ENCODE peak calls at places on chromosome 21, in ten cellular contexts. One of them, this sample, is unnamed.

GRCh38 chr21:34956416-34957316 is 92.4 kb downstream of the RUNX1 start:
- DNase-seq in GM12892: no peak
- DNase-seq in ELF-1: no peak
- DNase-seq in stimulated activated CD8-positive, alpha-beta memory T cell treated with anti-CD3 and anti-CD28 coated beads, Interleukin-7, amount 100 ng/mL, for 48 hours: no peak
- DNase-seq in naive thymus-derived CD4-positive, alpha-beta T cell: no peak
- DNase-seq in T-cell: no peak
- DNase-seq in T-helper 9 cell: no peak
- DNase-seq in activated T-cell treated with anti-CD3 and anti-CD28 coated beads, Interleukin-2, amount 50 U/mL, for 72 hours: no peak
- DNase-seq in neuronal stem cell: no peak
- DNase-seq in NT2/D1: no peak
- DNase-seq in this sample: no peak

GRCh38 chr21:42313501-42313969 is 1.7 kb downstream of the TFF3 start:
- DNase-seq in stimulated activated CD8-positive, alpha-beta memory T cell treated with anti-CD3 and anti-CD28 coated beads, Interleukin-7, amount 100 ng/mL, for 48 hours: no peak
- DNase-seq in naive thymus-derived CD4-positive, alpha-beta T cell: no peak
- DNase-seq in T-cell: no peak
- DNase-seq in ELF-1: peak
- DNase-seq in NT2/D1: peak
- DNase-seq in activated T-cell treated with anti-CD3 and anti-CD28 coated beads, Interleukin-2, amount 50 U/mL, for 72 hours: no peak
- DNase-seq in GM12892: no peak
- DNase-seq in neuronal stem cell: no peak
- DNase-seq in T-helper 9 cell: no peak
- DNase-seq in this sample: no peak

GRCh38 chr21:25361097-25361496 is 246.2 kb downstream of the MRPL39 start:
- DNase-seq in NT2/D1: no peak
- DNase-seq in T-helper 9 cell: no peak
- DNase-seq in activated T-cell treated with anti-CD3 and anti-CD28 coated beads, Interleukin-2, amount 50 U/mL, for 72 hours: no peak
- DNase-seq in naive thymus-derived CD4-positive, alpha-beta T cell: no peak
- DNase-seq in neuronal stem cell: no peak
- DNase-seq in T-cell: no peak
- DNase-seq in GM12892: no peak
- DNase-seq in ELF-1: no peak
- DNase-seq in stimulated activated CD8-positive, alpha-beta memory T cell treated with anti-CD3 and anti-CD28 coated beads, Interleukin-7, amount 100 ng/mL, for 48 hours: no peak
- DNase-seq in this sample: no peak

GRCh38 chr21:14841511-14842472 is 223.0 kb downstream of the NRIP1 start:
- DNase-seq in T-cell: no peak
- DNase-seq in stimulated activated CD8-positive, alpha-beta memory T cell treated with anti-CD3 and anti-CD28 coated beads, Interleukin-7, amount 100 ng/mL, for 48 hours: no peak
- DNase-seq in naive thymus-derived CD4-positive, alpha-beta T cell: no peak
- DNase-seq in T-helper 9 cell: no peak
- DNase-seq in activated T-cell treated with anti-CD3 and anti-CD28 coated beads, Interleukin-2, amount 50 U/mL, for 72 hours: no peak
- DNase-seq in ELF-1: no peak
- DNase-seq in GM12892: no peak
- DNase-seq in NT2/D1: no peak
- DNase-seq in neuronal stem cell: no peak
- DNase-seq in this sample: no peak

GRCh38 chr21:35488941-35489340 is 439.8 kb upstream of the RUNX1 start:
- DNase-seq in activated T-cell treated with anti-CD3 and anti-CD28 coated beads, Interleukin-2, amount 50 U/mL, for 72 hours: no peak
- DNase-seq in naive thymus-derived CD4-positive, alpha-beta T cell: no peak
- DNase-seq in NT2/D1: no peak
- DNase-seq in T-helper 9 cell: no peak
- DNase-seq in ELF-1: no peak
- DNase-seq in GM12892: no peak
- DNase-seq in T-cell: no peak
- DNase-seq in stimulated activated CD8-positive, alpha-beta memory T cell treated with anti-CD3 and anti-CD28 coated beads, Interleukin-7, amount 100 ng/mL, for 48 hours: no peak
- DNase-seq in neuronal stem cell: no peak
- DNase-seq in this sample: no peak

GRCh38 chr21:44413566-44414290 is 41.6 kb upstream of the LRRC3 start:
- DNase-seq in T-cell: no peak
- DNase-seq in NT2/D1: no peak
- DNase-seq in ELF-1: no peak
- DNase-seq in naive thymus-derived CD4-positive, alpha-beta T cell: no peak
- DNase-seq in neuronal stem cell: no peak
- DNase-seq in stimulated activated CD8-positive, alpha-beta memory T cell treated with anti-CD3 and anti-CD28 coated beads, Interleukin-7, amount 100 ng/mL, for 48 hours: no peak
- DNase-seq in activated T-cell treated with anti-CD3 and anti-CD28 coated beads, Interleukin-2, amount 50 U/mL, for 72 hours: no peak
- DNase-seq in GM12892: no peak
- DNase-seq in T-helper 9 cell: no peak
- DNase-seq in this sample: no peak

GRCh38 chr21:46128106-46128982 is 27.0 kb downstream of the FTCD start:
- DNase-seq in T-cell: no peak
- DNase-seq in activated T-cell treated with anti-CD3 and anti-CD28 coated beads, Interleukin-2, amount 50 U/mL, for 72 hours: no peak
- DNase-seq in naive thymus-derived CD4-positive, alpha-beta T cell: no peak
- DNase-seq in neuronal stem cell: no peak
- DNase-seq in GM12892: no peak
- DNase-seq in stimulated activated CD8-positive, alpha-beta memory T cell treated with anti-CD3 and anti-CD28 coated beads, Interleukin-7, amount 100 ng/mL, for 48 hours: no peak
- DNase-seq in ELF-1: peak
- DNase-seq in NT2/D1: no peak
- DNase-seq in T-helper 9 cell: no peak
- DNase-seq in this sample: no peak

GRCh38 chr21:14995695-14996490 is 68.9 kb downstream of the NRIP1 start:
- DNase-seq in stimulated activated CD8-positive, alpha-beta memory T cell treated with anti-CD3 and anti-CD28 coated beads, Interleukin-7, amount 100 ng/mL, for 48 hours: no peak
- DNase-seq in naive thymus-derived CD4-positive, alpha-beta T cell: no peak
- DNase-seq in T-cell: no peak
- DNase-seq in NT2/D1: no peak
- DNase-seq in activated T-cell treated with anti-CD3 and anti-CD28 coated beads, Interleukin-2, amount 50 U/mL, for 72 hours: no peak
- DNase-seq in neuronal stem cell: no peak
- DNase-seq in GM12892: no peak
- DNase-seq in T-helper 9 cell: no peak
- DNase-seq in ELF-1: no peak
- DNase-seq in this sample: peak

GRCh38 chr21:42218836-42219605 is at the start of gene ABCG1:
- DNase-seq in T-cell: peak
- DNase-seq in neuronal stem cell: peak
- DNase-seq in activated T-cell treated with anti-CD3 and anti-CD28 coated beads, Interleukin-2, amount 50 U/mL, for 72 hours: peak
- DNase-seq in T-helper 9 cell: peak
- DNase-seq in naive thymus-derived CD4-positive, alpha-beta T cell: peak
- DNase-seq in ELF-1: peak
- DNase-seq in NT2/D1: peak
- DNase-seq in stimulated activated CD8-positive, alpha-beta memory T cell treated with anti-CD3 and anti-CD28 coated beads, Interleukin-7, amount 100 ng/mL, for 48 hours: no peak
- DNase-seq in GM12892: peak
- DNase-seq in this sample: peak

GRCh38 chr21:42974832-42975820 is 764 bp downstream of the PKNOX1 start:
- DNase-seq in ELF-1: peak
- DNase-seq in T-helper 9 cell: peak
- DNase-seq in T-cell: peak
- DNase-seq in neuronal stem cell: peak
- DNase-seq in NT2/D1: no peak
- DNase-seq in stimulated activated CD8-positive, alpha-beta memory T cell treated with anti-CD3 and anti-CD28 coated beads, Interleukin-7, amount 100 ng/mL, for 48 hours: peak
- DNase-seq in naive thymus-derived CD4-positive, alpha-beta T cell: peak
- DNase-seq in activated T-cell treated with anti-CD3 and anti-CD28 coated beads, Interleukin-2, amount 50 U/mL, for 72 hours: peak
- DNase-seq in GM12892: peak
- DNase-seq in this sample: peak

GRCh38 chr21:44708213-44708865 is 3.0 kb downstream of the TSPEAR start:
- DNase-seq in stimulated activated CD8-positive, alpha-beta memory T cell treated with anti-CD3 and anti-CD28 coated beads, Interleukin-7, amount 100 ng/mL, for 48 hours: no peak
- DNase-seq in GM12892: no peak
- DNase-seq in T-helper 9 cell: no peak
- DNase-seq in naive thymus-derived CD4-positive, alpha-beta T cell: no peak
- DNase-seq in T-cell: no peak
- DNase-seq in neuronal stem cell: no peak
- DNase-seq in ELF-1: peak
- DNase-seq in NT2/D1: peak
- DNase-seq in activated T-cell treated with anti-CD3 and anti-CD28 coated beads, Interleukin-2, amount 50 U/mL, for 72 hours: no peak
- DNase-seq in this sample: no peak

GRCh38 chr21:28858424-28858823 is 134.3 kb downstream of the LTN1 start:
- DNase-seq in T-cell: no peak
- DNase-seq in NT2/D1: no peak
- DNase-seq in stimulated activated CD8-positive, alpha-beta memory T cell treated with anti-CD3 and anti-CD28 coated beads, Interleukin-7, amount 100 ng/mL, for 48 hours: no peak
- DNase-seq in activated T-cell treated with anti-CD3 and anti-CD28 coated beads, Interleukin-2, amount 50 U/mL, for 72 hours: no peak
- DNase-seq in T-helper 9 cell: no peak
- DNase-seq in GM12892: no peak
- DNase-seq in neuronal stem cell: no peak
- DNase-seq in naive thymus-derived CD4-positive, alpha-beta T cell: no peak
- DNase-seq in ELF-1: no peak
- DNase-seq in this sample: no peak

GRCh38 chr21:45590246-45590725 is 48.0 kb upstream of the SLC19A1 start:
- DNase-seq in T-helper 9 cell: peak
- DNase-seq in GM12892: peak
- DNase-seq in T-cell: peak
- DNase-seq in neuronal stem cell: no peak
- DNase-seq in activated T-cell treated with anti-CD3 and anti-CD28 coated beads, Interleukin-2, amount 50 U/mL, for 72 hours: peak
- DNase-seq in NT2/D1: peak
- DNase-seq in ELF-1: peak
- DNase-seq in naive thymus-derived CD4-positive, alpha-beta T cell: no peak
- DNase-seq in stimulated activated CD8-positive, alpha-beta memory T cell treated with anti-CD3 and anti-CD28 coated beads, Interleukin-7, amount 100 ng/mL, for 48 hours: peak
- DNase-seq in this sample: peak

GRCh38 chr21:44510508-44511218 is 29.3 kb downstream of the KRTAP10-1 start:
- DNase-seq in T-helper 9 cell: peak
- DNase-seq in NT2/D1: peak
- DNase-seq in T-cell: peak
- DNase-seq in stimulated activated CD8-positive, alpha-beta memory T cell treated with anti-CD3 and anti-CD28 coated beads, Interleukin-7, amount 100 ng/mL, for 48 hours: peak
- DNase-seq in GM12892: peak
- DNase-seq in ELF-1: peak
- DNase-seq in activated T-cell treated with anti-CD3 and anti-CD28 coated beads, Interleukin-2, amount 50 U/mL, for 72 hours: peak
- DNase-seq in neuronal stem cell: peak
- DNase-seq in naive thymus-derived CD4-positive, alpha-beta T cell: peak
- DNase-seq in this sample: peak

GRCh38 chr21:41752231-41752681 is 14.6 kb downstream of the RIPK4 start:
- DNase-seq in naive thymus-derived CD4-positive, alpha-beta T cell: no peak
- DNase-seq in GM12892: no peak
- DNase-seq in ELF-1: peak
- DNase-seq in T-helper 9 cell: no peak
- DNase-seq in activated T-cell treated with anti-CD3 and anti-CD28 coated beads, Interleukin-2, amount 50 U/mL, for 72 hours: no peak
- DNase-seq in T-cell: no peak
- DNase-seq in neuronal stem cell: no peak
- DNase-seq in NT2/D1: no peak
- DNase-seq in stimulated activated CD8-positive, alpha-beta memory T cell treated with anti-CD3 and anti-CD28 coated beads, Interleukin-7, amount 100 ng/mL, for 48 hours: no peak
- DNase-seq in this sample: no peak

GRCh38 chr21:41673071-41673470 is 93.8 kb downstream of the RIPK4 start:
- DNase-seq in neuronal stem cell: no peak
- DNase-seq in naive thymus-derived CD4-positive, alpha-beta T cell: no peak
- DNase-seq in ELF-1: no peak
- DNase-seq in T-helper 9 cell: no peak
- DNase-seq in activated T-cell treated with anti-CD3 and anti-CD28 coated beads, Interleukin-2, amount 50 U/mL, for 72 hours: no peak
- DNase-seq in GM12892: no peak
- DNase-seq in stimulated activated CD8-positive, alpha-beta memory T cell treated with anti-CD3 and anti-CD28 coated beads, Interleukin-7, amount 100 ng/mL, for 48 hours: no peak
- DNase-seq in NT2/D1: no peak
- DNase-seq in T-cell: no peak
- DNase-seq in this sample: no peak

GRCh38 chr21:37445228-37445627 is 78.7 kb downstream of the DYRK1A start:
- DNase-seq in NT2/D1: no peak
- DNase-seq in T-cell: no peak
- DNase-seq in activated T-cell treated with anti-CD3 and anti-CD28 coated beads, Interleukin-2, amount 50 U/mL, for 72 hours: no peak
- DNase-seq in GM12892: no peak
- DNase-seq in naive thymus-derived CD4-positive, alpha-beta T cell: no peak
- DNase-seq in ELF-1: no peak
- DNase-seq in T-helper 9 cell: no peak
- DNase-seq in stimulated activated CD8-positive, alpha-beta memory T cell treated with anti-CD3 and anti-CD28 coated beads, Interleukin-7, amount 100 ng/mL, for 48 hours: no peak
- DNase-seq in neuronal stem cell: no peak
- DNase-seq in this sample: no peak

GRCh38 chr21:43899307-43900077 is 34.5 kb downstream of the AGPAT3 start:
- DNase-seq in T-helper 9 cell: no peak
- DNase-seq in stimulated activated CD8-positive, alpha-beta memory T cell treated with anti-CD3 and anti-CD28 coated beads, Interleukin-7, amount 100 ng/mL, for 48 hours: no peak
- DNase-seq in neuronal stem cell: no peak
- DNase-seq in GM12892: no peak
- DNase-seq in T-cell: no peak
- DNase-seq in NT2/D1: no peak
- DNase-seq in naive thymus-derived CD4-positive, alpha-beta T cell: no peak
- DNase-seq in ELF-1: no peak
- DNase-seq in activated T-cell treated with anti-CD3 and anti-CD28 coated beads, Interleukin-2, amount 50 U/mL, for 72 hours: no peak
- DNase-seq in this sample: no peak

GRCh38 chr21:38683222-38683621 is 122.5 kb upstream of the ETS2 start:
- DNase-seq in activated T-cell treated with anti-CD3 and anti-CD28 coated beads, Interleukin-2, amount 50 U/mL, for 72 hours: no peak
- DNase-seq in ELF-1: no peak
- DNase-seq in T-helper 9 cell: no peak
- DNase-seq in NT2/D1: no peak
- DNase-seq in stimulated activated CD8-positive, alpha-beta memory T cell treated with anti-CD3 and anti-CD28 coated beads, Interleukin-7, amount 100 ng/mL, for 48 hours: no peak
- DNase-seq in T-cell: no peak
- DNase-seq in GM12892: no peak
- DNase-seq in neuronal stem cell: no peak
- DNase-seq in naive thymus-derived CD4-positive, alpha-beta T cell: no peak
- DNase-seq in this sample: no peak

GRCh38 chr21:23374155-23374554 is 2233.1 kb downstream of the MRPL39 start:
- DNase-seq in activated T-cell treated with anti-CD3 and anti-CD28 coated beads, Interleukin-2, amount 50 U/mL, for 72 hours: no peak
- DNase-seq in stimulated activated CD8-positive, alpha-beta memory T cell treated with anti-CD3 and anti-CD28 coated beads, Interleukin-7, amount 100 ng/mL, for 48 hours: no peak
- DNase-seq in neuronal stem cell: no peak
- DNase-seq in NT2/D1: no peak
- DNase-seq in ELF-1: no peak
- DNase-seq in GM12892: no peak
- DNase-seq in naive thymus-derived CD4-positive, alpha-beta T cell: no peak
- DNase-seq in T-cell: no peak
- DNase-seq in T-helper 9 cell: no peak
- DNase-seq in this sample: no peak

GRCh38 chr21:44761011-44761729 is 40.5 kb downstream of the UBE2G2 start:
- DNase-seq in stimulated activated CD8-positive, alpha-beta memory T cell treated with anti-CD3 and anti-CD28 coated beads, Interleukin-7, amount 100 ng/mL, for 48 hours: no peak
- DNase-seq in naive thymus-derived CD4-positive, alpha-beta T cell: no peak
- DNase-seq in activated T-cell treated with anti-CD3 and anti-CD28 coated beads, Interleukin-2, amount 50 U/mL, for 72 hours: no peak
- DNase-seq in NT2/D1: no peak
- DNase-seq in T-cell: peak
- DNase-seq in T-helper 9 cell: no peak
- DNase-seq in neuronal stem cell: no peak
- DNase-seq in GM12892: peak
- DNase-seq in ELF-1: no peak
- DNase-seq in this sample: no peak